ENCODE peak calls at places on chromosomes 6 and 20, in seven cellular contexts. V is HL-60, C is chondrocyte, Q is AG09319, H is left lung, B is AG04450, W is A549. M is an unnamed sample.

GRCh38 chr6:24227556-24227955 is 101.5 kb downstream of the NRSN1 start:
- DNase-seq in C (no peak), H (no peak), B (no peak), Q (no peak), W (no peak), V (no peak), M (no peak)

GRCh38 chr20:41232971-41233926 is 84.3 kb downstream of the ZHX3 start:
- DNase-seq in B (peak; percentile 86), W (peak; percentile 10), Q (peak; percentile 70), V (peak; percentile 51), C (no peak), H (no peak), M (no peak)

GRCh38 chr20:39042279-39043150 is 80.4 kb downstream of the DHX35 start:
- DNase-seq in B (no peak), W (no peak), V (no peak), Q (no peak), H (no peak), C (no peak), M (no peak)

GRCh38 chr6:137867685-137868509 is 838 bp downstream of the TNFAIP3 start:
- DNase-seq in C (no peak), W (no peak), B (no peak), Q (no peak), V (no peak), H (no peak), M (peak; percentile 38)

GRCh38 chr6:32195902-32196681 is 3.6 kb upstream of the GPSM3 start:
- DNase-seq in B (peak; percentile 55), W (peak; percentile 82), Q (peak; percentile 59), H (peak; percentile 91), C (no peak), V (peak; percentile 77), M (peak; percentile 76)

GRCh38 chr20:2237059-2237458 is 58.7 kb upstream of the TGM3 start:
- DNase-seq in C (no peak), W (no peak), H (peak; percentile 35), B (peak; percentile 67), Q (peak; percentile 95), V (no peak), M (no peak)

GRCh38 chr6:96963403-96963802 is 38.9 kb downstream of the KLHL32 start:
- DNase-seq in H (no peak), V (no peak), B (no peak), Q (no peak), W (no peak), C (no peak), M (no peak)

GRCh38 chr6:48087448-48087847 is 23.5 kb downstream of the PTCHD4 start:
- DNase-seq in Q (no peak), C (no peak), H (no peak), B (no peak), V (no peak), W (peak; percentile 22), M (no peak)

GRCh38 chr20:2000286-2000685 is 6.4 kb upstream of the PDYN start:
- DNase-seq in Q (no peak), H (no peak), W (no peak), B (no peak), V (peak; percentile 14), C (no peak), M (no peak)

GRCh38 chr6:96235927-96236326 is 220.2 kb downstream of the FUT9 start:
- DNase-seq in B (no peak), W (no peak), V (no peak), Q (no peak), C (no peak), H (no peak), M (no peak)

GRCh38 chr6:143232849-143233248 is 172.2 kb downstream of the AIG1 start:
- DNase-seq in Q (no peak), B (no peak), C (no peak), H (no peak), W (peak; percentile 50), V (no peak), M (no peak)

GRCh38 chr6:69756907-69757306 is 39.9 kb downstream of the LMBRD1 start:
- DNase-seq in W (no peak), B (no peak), V (no peak), Q (no peak), C (no peak), H (no peak), M (no peak)

GRCh38 chr6:24743265-24743943 is 24.4 kb upstream of the C6orf62 start:
- DNase-seq in H (no peak), Q (peak; percentile 86), V (peak; percentile 79), C (no peak), B (peak; percentile 90), W (peak; percentile 80), M (no peak)

GRCh38 chr20:25356294-25356933 is 34.2 kb downstream of the ABHD12 start:
- DNase-seq in W (no peak), B (no peak), C (no peak), Q (no peak), H (no peak), V (no peak), M (no peak)

GRCh38 chr6:43389713-43390265 is 20.3 kb upstream of the ZNF318 start:
- DNase-seq in C (no peak), W (no peak), Q (no peak), H (no peak), V (no peak), B (no peak), M (no peak)

GRCh38 chr6:150252714-150253444 is 110.0 kb downstream of the PPP1R14C start:
- DNase-seq in W (no peak), B (no peak), V (no peak), H (no peak), Q (no peak), C (no peak), M (no peak)

GRCh38 chr20:47453167-47453782 is 48.4 kb upstream of the NCOA3 start:
- DNase-seq in W (peak; percentile 93), B (peak; percentile 68), V (no peak), Q (peak; percentile 43), H (no peak), C (no peak), M (no peak)

GRCh38 chr6:17714879-17715860 is 8.4 kb upstream of the NUP153 start:
- DNase-seq in V (no peak), B (peak; percentile 80), C (no peak), Q (peak; percentile 59), H (no peak), W (peak; percentile 70), M (no peak)

GRCh38 chr6:22653980-22654610 is 84.7 kb downstream of the HDGFL1 start:
- DNase-seq in B (no peak), Q (no peak), C (no peak), W (no peak), V (no peak), H (no peak), M (no peak)

GRCh38 chr20:19497064-19497463 is 261.0 kb upstream of the RIN2 start:
- DNase-seq in B (no peak), H (no peak), V (no peak), W (no peak), Q (peak; percentile 44), C (no peak), M (no peak)

GRCh38 chr6:20811112-20811746 is 277.0 kb downstream of the CDKAL1 start:
- DNase-seq in Q (peak; percentile 80), W (peak; percentile 91), H (no peak), C (no peak), V (no peak), B (peak; percentile 91), M (no peak)

GRCh38 chr6:14664112-14664592 is 546.6 kb downstream of the CD83 start:
- DNase-seq in H (no peak), B (no peak), C (no peak), V (no peak), Q (no peak), W (no peak), M (peak; percentile 34)
- TF ChIP-seq CTCF in H (no peak), B (no peak), C (no peak), V (no peak), Q (no peak), W (no peak), M (no peak)

DNA sequence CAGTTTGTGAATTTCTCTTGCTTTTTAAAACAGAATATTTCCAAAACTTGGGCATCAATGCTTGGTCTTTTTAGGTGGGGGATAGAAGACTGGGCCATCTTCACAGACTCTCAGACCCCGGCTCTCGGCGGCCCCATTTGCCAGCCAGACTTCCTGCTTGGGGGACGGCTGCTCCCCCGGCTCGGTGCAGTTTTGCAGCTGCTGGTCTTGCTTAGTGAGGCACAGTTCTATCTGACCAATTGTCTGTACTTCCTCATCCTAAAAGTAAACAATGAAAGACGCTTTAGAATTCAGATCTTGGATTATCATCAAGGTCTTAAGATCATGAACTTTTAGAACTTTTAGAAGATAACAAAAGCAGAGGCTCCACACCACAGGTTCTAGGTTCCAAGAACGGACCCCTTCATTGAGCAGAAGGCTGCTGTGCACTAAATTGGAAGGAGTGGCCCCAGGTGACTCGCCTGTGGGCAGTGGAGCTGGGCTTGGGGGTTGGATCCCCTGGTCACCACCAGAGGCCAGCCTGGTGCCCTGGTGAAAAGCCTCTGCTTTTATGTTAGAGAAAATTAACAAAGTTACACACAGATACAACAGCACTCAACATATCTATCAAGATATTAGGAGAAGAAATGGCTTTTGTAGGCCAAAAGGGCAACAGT is 26.7 kb downstream of the RNASET2 start:
- DNase-seq in C (no peak), V (no peak), Q (no peak), H (no peak), W (no peak), B (no peak), M (no peak)
- TF ChIP-seq CTCF in C (no peak), V (no peak), Q (peak; percentile 12), H (no peak), W (no peak), B (no peak), M (no peak)

DNA sequence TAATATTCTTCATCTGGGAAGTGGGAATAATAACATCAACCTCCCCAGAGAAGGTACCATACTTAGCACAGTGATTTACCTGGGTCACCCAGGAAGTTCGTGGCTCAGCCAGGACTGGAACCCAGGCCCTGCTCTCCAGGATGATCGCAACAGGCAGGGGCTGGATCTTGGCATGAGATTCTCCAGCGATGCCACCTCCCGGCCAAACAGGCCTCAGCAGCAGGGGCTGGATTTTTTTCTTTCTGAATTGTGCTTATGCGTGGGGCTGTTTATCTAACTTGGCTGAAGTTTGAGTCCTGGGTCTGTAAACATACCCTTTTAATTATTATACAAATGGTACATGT is 129.5 kb upstream of the PTPN1 start:
- DNase-seq in Q (peak; percentile 30), B (no peak), C (no peak), W (peak; percentile 68), V (no peak), H (no peak), M (no peak)
- TF ChIP-seq CTCF in Q (peak; percentile 86), B (peak; percentile 75), C (peak; percentile 72), W (peak; percentile 67), V (no peak), H (peak; percentile 34), M (no peak)

GRCh38 chr20:18284805-18285533 is 3.4 kb upstream of the ZNF133 start:
- DNase-seq in H (no peak), V (no peak), W (peak; percentile 33), B (no peak), Q (no peak), C (no peak), M (no peak)

GRCh38 chr20:18288748-18289705 is 700 bp downstream of the ZNF133 start:
- DNase-seq in H (peak; percentile 33), B (no peak), W (no peak), V (no peak), Q (no peak), C (no peak), M (no peak)

GRCh38 chr20:18287546-18287914 is 797 bp upstream of the ZNF133 start:
- DNase-seq in C (no peak), B (no peak), Q (no peak), H (peak; percentile 37), V (no peak), W (no peak), M (no peak)

GRCh38 chr20:18287915-18288747 is at the start of gene ZNF133:
- DNase-seq in H (peak; percentile 95), B (peak; percentile 70), C (peak; percentile 97), V (peak; percentile 77), W (peak; percentile 96), Q (peak; percentile 71), M (peak; percentile 99)
- TF ChIP-seq CTCF in H (no peak), B (peak; percentile 11), C (peak; percentile 37), V (no peak), W (no peak), Q (peak; percentile 6), M (no peak)

M was measured in activated B cell treated with CpG ODN at 0.5 μM for 24 hours.